ENCODE peak calls at places on chromosomes 7 and 10, in four cellular contexts. H, X, V and Z are unnamed samples.

GRCh38 chr10:30691601-30692015 is 62.1 kb upstream of the LYZL2 start:
- DNase-seq in H (no peak), X (no peak), V (peak), Z (no peak)

GRCh38 chr7:118148930-118149329 is 35.0 kb upstream of the LSM8 start:
- DNase-seq in H (no peak), X (no peak), V (no peak), Z (no peak)

GRCh38 chr7:2516194-2516555 is 3.4 kb upstream of the LFNG start:
- DNase-seq in H (no peak), X (no peak), V (no peak), Z (no peak)

GRCh38 chr10:55200020-55200419 is 399.0 kb upstream of the PCDH15 start:
- DNase-seq in H (no peak), X (no peak), V (no peak), Z (no peak)

GRCh38 chr7:157618823-157619606 is 282.2 kb downstream of the DNAJB6 start:
- DNase-seq in H (no peak), X (no peak), V (no peak), Z (no peak)

GRCh38 chr10:19048479-19048878 is at the start of gene MALRD1:
- DNase-seq in H (no peak), X (no peak), V (no peak), Z (no peak)

GRCh38 chr10:78341953-78342614 is 308.4 kb downstream of the RPS24 start:
- DNase-seq in H (no peak), X (no peak), V (no peak), Z (no peak)

GRCh38 chr10:48645600-48645999 is 39.1 kb upstream of the WDFY4 start:
- DNase-seq in H (no peak), X (no peak), V (no peak), Z (no peak)

GRCh38 chr10:97331304-97331703 is 3.2 kb downstream of the FRAT2 start:
- DNase-seq in H (peak), X (no peak), V (no peak), Z (no peak)

GRCh38 chr10:3047622-3047995 is 19.7 kb upstream of the PFKP start:
- DNase-seq in H (no peak), X (no peak), V (no peak), Z (no peak)

GRCh38 chr7:29866490-29866930 is 60.2 kb downstream of the WIPF3 start:
- DNase-seq in H (no peak), X (no peak), V (no peak), Z (no peak)

GRCh38 chr7:131109757-131110293 is 217.9 kb upstream of the MKLN1 start:
- DNase-seq in H (peak), X (peak), V (peak), Z (no peak)

GRCh38 chr7:2732959-2733584 is 45.1 kb downstream of the AMZ1 start:
- DNase-seq in H (peak), X (no peak), V (peak), Z (no peak)

GRCh38 chr7:157404845-157405481 is 68.2 kb downstream of the DNAJB6 start:
- DNase-seq in H (no peak), X (no peak), V (peak), Z (no peak)

GRCh38 chr7:108863221-108863848 is 293.7 kb downstream of the DNAJB9 start:
- DNase-seq in H (no peak), X (no peak), V (no peak), Z (no peak)

GRCh38 chr10:130136214-130137076 is at the start of gene GLRX3:
- DNase-seq in H (peak), X (peak), V (peak), Z (no peak)

GRCh38 chr7:134778941-134779740 is at the start of gene CALD1:
- DNase-seq in H (peak), X (peak), V (no peak), Z (no peak)

GRCh38 chr7:32062150-32062549 is 8.1 kb downstream of the PDE1C start:
- DNase-seq in H (peak), X (peak), V (peak), Z (no peak)

GRCh38 chr7:96021533-96021932 is 249.2 kb downstream of the DYNC1I1 start:
- DNase-seq in H (no peak), X (no peak), V (no peak), Z (no peak)

GRCh38 chr7:44735403-44736165 is 13.1 kb upstream of the ZMIZ2 start:
- DNase-seq in H (no peak), X (peak), V (no peak), Z (peak)

GRCh38 chr10:35443858-35444257 is 107.5 kb downstream of the CCNY start:
- DNase-seq in H (no peak), X (no peak), V (no peak), Z (no peak)

GRCh38 chr10:37748170-37748569 is 109.2 kb downstream of the ZNF248 start:
- DNase-seq in H (no peak), X (no peak), V (no peak), Z (no peak)

GRCh38 chr7:157615852-157616251 is 279.0 kb downstream of the DNAJB6 start:
- DNase-seq in H (no peak), X (no peak), V (no peak), Z (no peak)

GRCh38 chr10:106076496-106076895 is 1088.0 kb downstream of the SORCS1 start:
- DNase-seq in H (no peak), X (no peak), V (no peak), Z (no peak)

GRCh38 chr7:36208406-36208805 is 55.4 kb downstream of the EEPD1 start:
- DNase-seq in H (no peak), X (no peak), V (no peak), Z (no peak)

GRCh38 chr10:15316144-15316543 is 54.9 kb downstream of the FAM171A1 start:
- DNase-seq in H (no peak), X (peak), V (no peak), Z (no peak)

GRCh38 chr10:123555616-123556015 is 110.5 kb upstream of the GPR26 start:
- DNase-seq in H (no peak), X (no peak), V (no peak), Z (no peak)

GRCh38 chr10:91006001-91006751 is 85.3 kb upstream of the ANKRD1 start:
- DNase-seq in H (peak), X (peak), V (peak), Z (peak)

GRCh38 chr10:114653926-114654325 is 4.1 kb downstream of the ABLIM1 start:
- DNase-seq in H (no peak), X (no peak), V (no peak), Z (no peak)

GRCh38 chr10:122930140-122930539 is 19.7 kb downstream of the FAM24A start:
- DNase-seq in H (no peak), X (no peak), V (no peak), Z (no peak)

GRCh38 chr7:134885967-134886352 is 100.3 kb upstream of the AGBL3 start:
- DNase-seq in H (no peak), X (peak), V (no peak), Z (no peak)

GRCh38 chr10:42979181-42979580 is 97.7 kb upstream of the RET start:
- DNase-seq in H (peak), X (no peak), V (peak), Z (no peak)

GRCh38 chr10:42980553-42981357 is 96.1 kb upstream of the RET start:
- DNase-seq in H (no peak), X (no peak), V (no peak), Z (no peak)

GRCh38 chr10:42981358-42982236 is 95.3 kb upstream of the RET start:
- DNase-seq in H (no peak), X (no peak), V (no peak), Z (no peak)

GRCh38 chr10:42977032-42977416 is 99.8 kb upstream of the RET start:
- DNase-seq in H (no peak), X (no peak), V (no peak), Z (no peak)

GRCh38 chr10:42979730-42980467 is 97.0 kb upstream of the RET start:
- DNase-seq in H (no peak), X (no peak), V (no peak), Z (no peak)
- TF ChIP-seq CREM in H (no peak), X (no peak), V (no peak), Z (no peak)

DNA sequence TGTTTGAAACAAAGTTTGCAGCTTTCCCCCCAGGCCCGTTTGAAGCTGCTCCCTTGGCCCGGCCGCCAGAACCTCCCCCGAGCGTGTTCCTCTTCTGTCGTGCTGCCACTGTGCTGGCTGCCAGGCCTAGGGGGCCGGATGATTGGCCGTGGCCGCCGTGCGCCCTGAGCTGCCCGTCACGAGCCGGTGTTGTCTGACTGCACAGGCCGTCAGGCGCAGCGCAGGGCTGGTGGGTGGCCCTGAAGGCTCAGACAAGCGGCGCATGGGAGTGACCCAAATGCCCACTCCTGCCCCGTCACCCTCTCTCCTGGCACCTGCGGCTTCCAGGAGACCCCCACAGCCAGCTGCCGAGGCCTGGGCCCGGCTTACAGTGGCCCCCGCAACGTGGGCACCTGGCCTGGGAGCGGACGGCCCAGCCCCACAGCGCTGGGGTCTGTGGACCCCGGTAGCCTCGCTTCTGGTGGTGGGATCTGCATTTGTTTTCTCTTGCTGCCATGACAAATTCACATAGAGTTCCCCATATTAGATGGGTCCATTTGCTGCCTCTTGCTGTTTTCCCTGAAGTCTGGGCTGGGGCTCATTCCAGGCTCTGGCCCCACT is 13.1 kb downstream of the JAKMIP3 start:
- DNase-seq in H (peak), X (no peak), V (no peak), Z (no peak)
- TF ChIP-seq CREM in H (no peak), X (no peak), V (no peak), Z (no peak)

GRCh38 chr7:151597541-151597940 is 77.8 kb upstream of the RHEB start:
- DNase-seq in H (no peak), X (no peak), V (no peak), Z (no peak)
- TF ChIP-seq CREM in H (no peak), X (no peak), V (no peak), Z (no peak)

GRCh38 chr10:106740-107139 is 28.5 kb upstream of the ZMYND11 start:
- DNase-seq in H (no peak), X (no peak), V (no peak), Z (no peak)

GRCh38 chr10:112246-112645 is 23.0 kb upstream of the ZMYND11 start:
- DNase-seq in H (no peak), X (no peak), V (no peak), Z (no peak)
- TF ChIP-seq CREM in H (no peak), X (no peak), V (no peak), Z (no peak)

DNA sequence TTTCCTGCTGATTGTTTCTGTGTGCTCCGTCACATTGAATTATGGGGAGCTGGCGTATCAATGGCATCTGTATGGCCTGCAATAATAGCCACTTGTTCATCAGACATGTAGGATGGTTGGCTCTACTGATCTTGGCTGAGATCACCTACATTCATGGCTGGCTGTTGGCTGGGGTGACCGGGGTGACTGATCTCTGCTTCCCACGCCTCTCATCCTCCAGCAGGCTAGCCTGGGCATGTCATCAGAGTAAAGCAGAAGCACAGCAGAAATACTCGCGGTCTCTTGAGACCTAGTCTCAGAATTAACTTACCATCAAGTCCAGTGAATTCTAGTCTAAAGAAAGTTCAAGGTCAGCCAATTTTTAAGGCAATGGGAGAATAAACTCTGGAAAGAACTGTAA is 257.7 kb upstream of the GLI3 start:
- DNase-seq in H (no peak), X (no peak), V (no peak), Z (no peak)
- TF ChIP-seq CREM in H (no peak), X (no peak), V (no peak), Z (no peak)

DNA sequence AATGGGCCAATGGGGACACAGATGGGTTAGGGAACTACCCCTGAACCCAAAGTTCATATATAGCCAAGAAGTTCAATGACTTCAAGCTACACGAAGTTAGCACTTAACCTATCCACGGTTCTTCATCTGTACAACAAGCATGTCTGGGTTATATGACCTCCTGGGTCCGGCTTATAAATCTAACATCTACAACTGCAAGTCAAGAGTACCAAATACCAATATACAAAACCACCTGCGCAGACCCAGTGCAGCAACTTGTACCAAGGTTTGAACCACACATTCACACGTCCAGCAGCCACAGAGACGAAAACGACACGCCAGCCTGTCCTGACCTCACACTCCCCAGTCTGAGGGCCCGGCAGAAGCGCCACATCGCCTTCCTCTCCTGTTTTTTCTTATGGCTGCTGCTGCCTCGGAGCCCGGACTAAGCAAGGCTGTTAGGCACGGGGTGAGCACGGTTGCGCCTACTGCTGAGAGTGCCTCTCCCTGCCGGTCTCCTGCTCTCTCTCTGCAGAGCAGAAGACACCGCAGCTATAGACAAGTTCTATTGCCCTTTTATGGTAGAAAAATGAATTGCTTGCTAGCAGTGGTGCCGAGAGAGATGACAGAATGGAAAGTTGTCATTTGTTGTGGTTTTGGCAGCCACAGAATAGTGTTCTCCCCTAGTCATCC is 86.3 kb downstream of the RNF216 start:
- DNase-seq in H (no peak), X (no peak), V (no peak), Z (peak)
- TF ChIP-seq CREM in H (no peak), X (no peak), V (no peak), Z (peak)